ENCODE peak calls at places on chromosomes 3 and 15, in four cellular contexts. One of them, this sample, is unnamed.

GRCh38 chr15:42955518-42955917 is 34.9 kb upstream of the TTBK2 start:
- DNase-seq in H7: no peak
- DNase-seq in activated CD4-positive, CD25-positive, alpha-beta regulatory T cell: no peak
- DNase-seq in breast epithelium: no peak
- DNase-seq in this sample: no peak

GRCh38 chr3:79018671-79019136 is 749.1 kb downstream of the ROBO1 start:
- DNase-seq in H7: peak; percentile 78
- DNase-seq in activated CD4-positive, CD25-positive, alpha-beta regulatory T cell: no peak
- DNase-seq in breast epithelium: no peak
- DNase-seq in this sample: no peak

GRCh38 chr3:133413166-133414020 is 13.5 kb downstream of the BFSP2 start:
- DNase-seq in H7: no peak
- DNase-seq in activated CD4-positive, CD25-positive, alpha-beta regulatory T cell: no peak
- DNase-seq in breast epithelium: no peak
- DNase-seq in this sample: peak; percentile 30

GRCh38 chr3:102571985-102572384 is 137.2 kb downstream of the ZPLD1 start:
- DNase-seq in H7: no peak
- DNase-seq in activated CD4-positive, CD25-positive, alpha-beta regulatory T cell: no peak
- DNase-seq in breast epithelium: no peak
- DNase-seq in this sample: no peak

GRCh38 chr3:126474498-126475410 is 937 bp downstream of the ZXDC start:
- DNase-seq in H7: peak; percentile 81
- DNase-seq in activated CD4-positive, CD25-positive, alpha-beta regulatory T cell: no peak
- DNase-seq in breast epithelium: no peak
- DNase-seq in this sample: no peak

GRCh38 chr3:155326901-155327300 is 33.4 kb upstream of the STRIT1 start:
- DNase-seq in H7: no peak
- DNase-seq in activated CD4-positive, CD25-positive, alpha-beta regulatory T cell: no peak
- DNase-seq in breast epithelium: no peak
- DNase-seq in this sample: no peak

GRCh38 chr3:129615751-129616281 is 9.3 kb upstream of the PLXND1 start:
- DNase-seq in H7: no peak
- DNase-seq in activated CD4-positive, CD25-positive, alpha-beta regulatory T cell: no peak
- DNase-seq in breast epithelium: no peak
- DNase-seq in this sample: no peak

GRCh38 chr3:13539285-13539625 is 9.7 kb upstream of the FBLN2 start:
- DNase-seq in H7: no peak
- DNase-seq in activated CD4-positive, CD25-positive, alpha-beta regulatory T cell: no peak
- DNase-seq in breast epithelium: no peak
- DNase-seq in this sample: no peak

GRCh38 chr3:49839193-49839809 is 17.1 kb downstream of the TRAIP start:
- DNase-seq in H7: peak; percentile 83
- DNase-seq in activated CD4-positive, CD25-positive, alpha-beta regulatory T cell: peak; percentile 46
- DNase-seq in breast epithelium: peak; percentile 79
- DNase-seq in this sample: no peak

GRCh38 chr3:183377307-183377959 is 51.0 kb downstream of the MCF2L2 start:
- DNase-seq in H7: no peak
- DNase-seq in activated CD4-positive, CD25-positive, alpha-beta regulatory T cell: no peak
- DNase-seq in breast epithelium: no peak
- DNase-seq in this sample: no peak

GRCh38 chr3:105707009-105707408 is 161.8 kb downstream of the CBLB start:
- DNase-seq in H7: no peak
- DNase-seq in activated CD4-positive, CD25-positive, alpha-beta regulatory T cell: no peak
- DNase-seq in breast epithelium: no peak
- DNase-seq in this sample: no peak

GRCh38 chr15:45200001-45200798 is 12.4 kb upstream of the SHF start:
- DNase-seq in H7: peak; percentile 67
- DNase-seq in activated CD4-positive, CD25-positive, alpha-beta regulatory T cell: peak; percentile 94
- DNase-seq in breast epithelium: peak; percentile 98
- DNase-seq in this sample: peak; percentile 98

GRCh38 chr3:188979669-188980311 is 192.0 kb upstream of the TPRG1 start:
- DNase-seq in H7: peak; percentile 13
- DNase-seq in activated CD4-positive, CD25-positive, alpha-beta regulatory T cell: no peak
- DNase-seq in breast epithelium: no peak
- DNase-seq in this sample: no peak

GRCh38 chr15:95485367-95485766 is 845.1 kb upstream of the NR2F2 start:
- DNase-seq in H7: no peak
- DNase-seq in activated CD4-positive, CD25-positive, alpha-beta regulatory T cell: no peak
- DNase-seq in breast epithelium: no peak
- DNase-seq in this sample: no peak

GRCh38 chr3:70916375-70917055 is 604.1 kb upstream of the MDFIC2 start:
- DNase-seq in H7: no peak
- DNase-seq in activated CD4-positive, CD25-positive, alpha-beta regulatory T cell: no peak
- DNase-seq in breast epithelium: no peak
- DNase-seq in this sample: no peak

GRCh38 chr3:143436231-143436930 is 316.8 kb downstream of the CHST2 start:
- DNase-seq in H7: no peak
- DNase-seq in activated CD4-positive, CD25-positive, alpha-beta regulatory T cell: no peak
- DNase-seq in breast epithelium: no peak
- DNase-seq in this sample: no peak

GRCh38 chr3:55487376-55488241 is 503 bp upstream of the WNT5A start:
- DNase-seq in H7: peak; percentile 83
- DNase-seq in activated CD4-positive, CD25-positive, alpha-beta regulatory T cell: no peak
- DNase-seq in breast epithelium: no peak
- DNase-seq in this sample: no peak